ENCODE peak calls at places on chromosomes 12 and 14, in five cellular contexts. One of them, this sample, is unnamed.

GRCh38 chr14:63941023-63941422 is 88.2 kb downstream of the SYNE2 start:
- DNase-seq in AG04449: no peak
- DNase-seq in IMR-90: no peak
- DNase-seq in endothelial cell: no peak
- DNase-seq in GM13977: no peak
- DNase-seq in this sample: no peak

GRCh38 chr14:104371031-104371430 is 208.5 kb upstream of the C14orf180 start:
- DNase-seq in IMR-90: no peak
- DNase-seq in endothelial cell: no peak
- DNase-seq in AG04449: no peak
- DNase-seq in GM13977: no peak
- DNase-seq in this sample: no peak

GRCh38 chr12:80912906-80913769 is 24.6 kb downstream of the LIN7A start:
- DNase-seq in endothelial cell: no peak
- DNase-seq in IMR-90: no peak
- DNase-seq in AG04449: no peak
- DNase-seq in GM13977: no peak
- DNase-seq in this sample: no peak

GRCh38 chr12:4450551-4451112 is 5.0 kb upstream of the FGF6 start:
- DNase-seq in endothelial cell: no peak
- DNase-seq in GM13977: no peak
- DNase-seq in AG04449: no peak
- DNase-seq in IMR-90: no peak
- DNase-seq in this sample: no peak

GRCh38 chr12:132189378-132190011 is 45.2 kb downstream of the NOC4L start:
- DNase-seq in GM13977: peak
- DNase-seq in endothelial cell: peak
- DNase-seq in AG04449: peak
- DNase-seq in IMR-90: peak
- DNase-seq in this sample: peak

GRCh38 chr14:67359319-67359774 is 257 bp downstream of the ATP6V1D start:
- DNase-seq in GM13977: no peak
- DNase-seq in endothelial cell: peak
- DNase-seq in AG04449: no peak
- DNase-seq in IMR-90: peak
- DNase-seq in this sample: no peak

GRCh38 chr14:85534914-85535313 is 5.0 kb downstream of the FLRT2 start:
- DNase-seq in AG04449: no peak
- DNase-seq in GM13977: no peak
- DNase-seq in endothelial cell: no peak
- DNase-seq in IMR-90: no peak
- DNase-seq in this sample: no peak

GRCh38 chr14:50954811-50955372 is 10.6 kb upstream of the PYGL start:
- DNase-seq in AG04449: no peak
- DNase-seq in endothelial cell: no peak
- DNase-seq in GM13977: peak
- DNase-seq in IMR-90: peak
- DNase-seq in this sample: peak

GRCh38 chr12:90854136-90854689 is 100.8 kb downstream of the CCER1 start:
- DNase-seq in GM13977: no peak
- DNase-seq in endothelial cell: peak
- DNase-seq in IMR-90: peak
- DNase-seq in AG04449: peak
- DNase-seq in this sample: peak

GRCh38 chr14:41872906-41873305 is 266.2 kb downstream of the LRFN5 start:
- DNase-seq in GM13977: no peak
- DNase-seq in AG04449: no peak
- DNase-seq in IMR-90: peak
- DNase-seq in endothelial cell: no peak
- DNase-seq in this sample: no peak

GRCh38 chr14:50600849-50601248 is 40.9 kb downstream of the ATL1 start:
- DNase-seq in AG04449: no peak
- DNase-seq in GM13977: no peak
- DNase-seq in IMR-90: no peak
- DNase-seq in endothelial cell: no peak
- DNase-seq in this sample: no peak

GRCh38 chr12:110704750-110705149 is 15.8 kb upstream of the HVCN1 start:
- DNase-seq in IMR-90: no peak
- DNase-seq in GM13977: no peak
- DNase-seq in AG04449: no peak
- DNase-seq in endothelial cell: no peak
- DNase-seq in this sample: no peak

GRCh38 chr12:90695415-90695814 is 259.6 kb downstream of the CCER1 start:
- DNase-seq in AG04449: no peak
- DNase-seq in GM13977: no peak
- DNase-seq in endothelial cell: no peak
- DNase-seq in IMR-90: peak
- DNase-seq in this sample: no peak

GRCh38 chr14:61645247-61645646 is 50.1 kb upstream of the HIF1A start:
- DNase-seq in GM13977: no peak
- DNase-seq in IMR-90: no peak
- DNase-seq in endothelial cell: no peak
- DNase-seq in AG04449: no peak
- DNase-seq in this sample: no peak

GRCh38 chr14:71381814-71382213 is 474.6 kb downstream of the PCNX1 start:
- DNase-seq in AG04449: no peak
- DNase-seq in IMR-90: no peak
- DNase-seq in endothelial cell: no peak
- DNase-seq in GM13977: no peak
- DNase-seq in this sample: no peak

GRCh38 chr14:33646692-33647260 is 304.1 kb downstream of the EGLN3 start:
- DNase-seq in endothelial cell: no peak
- DNase-seq in GM13977: no peak
- DNase-seq in AG04449: no peak
- DNase-seq in IMR-90: peak
- DNase-seq in this sample: no peak

GRCh38 chr12:26121323-26121740 is 3.5 kb downstream of the BHLHE41 start:
- DNase-seq in AG04449: no peak
- DNase-seq in endothelial cell: no peak
- DNase-seq in IMR-90: no peak
- DNase-seq in GM13977: no peak
- DNase-seq in this sample: no peak

GRCh38 chr14:58817846-58818245 is 180.1 kb downstream of the DACT1 start:
- DNase-seq in AG04449: no peak
- DNase-seq in GM13977: no peak
- DNase-seq in endothelial cell: no peak
- DNase-seq in IMR-90: peak
- DNase-seq in this sample: no peak

GRCh38 chr14:99296517-99296916 is 24.5 kb upstream of the BCL11B start:
- DNase-seq in GM13977: no peak
- DNase-seq in IMR-90: no peak
- DNase-seq in AG04449: no peak
- DNase-seq in endothelial cell: no peak
- DNase-seq in this sample: no peak

GRCh38 chr12:104737682-104738370 is 220.3 kb downstream of the SLC41A2 start:
- DNase-seq in GM13977: no peak
- DNase-seq in AG04449: no peak
- DNase-seq in endothelial cell: no peak
- DNase-seq in IMR-90: no peak
- DNase-seq in this sample: no peak

GRCh38 chr14:70855486-70855885 is 46.2 kb upstream of the MAP3K9 start:
- DNase-seq in GM13977: no peak
- DNase-seq in endothelial cell: no peak
- DNase-seq in AG04449: no peak
- DNase-seq in IMR-90: no peak
- DNase-seq in this sample: no peak

DNA sequence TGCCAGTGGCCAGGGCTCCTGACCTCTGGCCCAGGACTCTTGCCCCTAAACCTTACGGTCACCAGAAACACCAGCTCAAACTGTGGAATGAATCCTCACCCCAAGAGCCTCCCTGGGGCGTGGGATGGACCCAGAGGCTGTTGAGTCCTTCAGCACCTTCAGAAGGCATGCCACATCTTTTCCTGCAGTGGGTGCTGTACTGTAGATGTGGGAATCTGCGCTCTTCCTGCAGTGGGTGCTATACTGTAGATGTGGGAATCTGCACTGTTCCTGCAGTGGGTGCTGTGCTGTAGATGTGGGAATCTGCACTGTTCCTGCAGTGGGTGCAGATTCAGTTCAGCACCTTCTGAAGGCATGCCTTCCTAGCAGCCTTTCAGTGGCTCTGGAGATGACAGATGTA is 1.2 kb downstream of the KRT82 start:
- DNase-seq in IMR-90: no peak
- DNase-seq in AG04449: no peak
- DNase-seq in GM13977: no peak
- DNase-seq in endothelial cell: no peak
- DNase-seq in this sample: no peak
- TF ChIP-seq CTCF in IMR-90: no peak
- TF ChIP-seq CTCF in AG04449: no peak
- TF ChIP-seq CTCF in GM13977: no peak
- TF ChIP-seq CTCF in endothelial cell: no peak
- TF ChIP-seq CTCF in this sample: no peak

DNA sequence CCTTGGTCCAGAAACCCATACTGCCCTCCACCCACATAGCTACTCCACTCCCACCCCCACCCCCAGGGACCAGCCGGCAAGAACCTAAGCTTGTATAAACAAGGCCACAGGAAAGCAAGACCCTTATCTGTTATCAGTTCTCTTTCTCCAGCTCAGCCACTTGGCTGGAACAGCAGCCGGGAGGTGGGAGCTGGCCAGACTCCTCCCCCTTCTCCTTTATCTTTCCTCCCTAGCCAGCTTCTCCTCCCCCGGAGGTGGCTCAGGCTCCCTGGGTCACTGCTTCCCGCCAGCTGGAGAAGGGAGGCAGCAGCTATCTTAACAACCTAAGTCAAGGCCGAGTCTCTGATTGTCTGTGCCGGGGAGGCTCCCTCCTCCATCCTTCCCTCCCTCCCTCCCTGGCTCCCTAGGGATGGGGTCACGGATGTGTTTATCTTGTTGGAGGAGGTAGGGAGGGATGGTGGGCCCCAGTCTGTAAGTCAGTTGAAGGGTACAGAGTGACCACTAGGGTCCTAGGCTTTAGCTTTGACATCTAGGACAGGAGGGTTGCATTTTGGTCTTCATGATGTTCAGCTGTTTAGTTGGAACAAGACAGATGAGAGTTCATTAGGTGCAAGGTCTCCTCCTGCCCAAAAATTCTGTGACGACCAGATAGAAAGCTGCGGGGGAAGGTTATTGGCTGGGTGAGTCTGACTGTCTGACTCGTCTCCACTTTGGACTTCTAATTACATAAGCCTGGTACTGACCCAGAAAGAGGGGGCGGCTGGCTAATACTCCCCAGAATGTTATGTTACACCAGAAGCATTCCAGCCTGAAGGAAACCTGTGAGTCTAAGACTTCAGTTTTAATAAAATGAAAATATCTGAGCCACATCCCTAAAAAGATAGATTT is 29.7 kb downstream of the ZFP36L1 start:
- DNase-seq in AG04449: no peak
- DNase-seq in IMR-90: peak
- DNase-seq in endothelial cell: peak
- DNase-seq in GM13977: no peak
- DNase-seq in this sample: no peak
- TF ChIP-seq CTCF in AG04449: no peak
- TF ChIP-seq CTCF in IMR-90: no peak
- TF ChIP-seq CTCF in endothelial cell: no peak
- TF ChIP-seq CTCF in GM13977: no peak
- TF ChIP-seq CTCF in this sample: no peak

DNA sequence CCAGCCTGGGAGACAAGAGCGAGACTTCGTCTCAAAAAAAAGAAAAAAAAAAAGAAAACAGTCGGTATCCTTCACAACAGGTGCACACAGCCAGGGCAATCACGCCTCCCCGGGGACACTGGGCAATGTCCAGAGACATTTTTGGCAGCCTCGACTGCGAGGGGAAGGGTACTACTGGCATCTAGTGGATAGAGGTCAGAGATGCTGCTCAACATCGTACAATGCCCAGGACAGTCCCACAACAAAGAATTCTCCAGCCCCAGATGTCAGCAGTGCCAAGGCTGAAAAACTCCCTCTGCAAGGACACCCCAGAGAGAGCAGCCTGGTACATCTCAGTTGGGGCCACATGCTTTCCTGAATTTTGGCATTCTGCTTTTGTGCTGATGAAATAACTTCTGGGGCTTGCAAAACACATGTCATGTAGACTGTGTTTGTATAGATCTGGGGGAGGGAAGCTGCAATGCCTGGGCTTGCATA is 21.5 kb downstream of the ALDH2 start:
- DNase-seq in IMR-90: peak
- DNase-seq in GM13977: peak
- DNase-seq in endothelial cell: no peak
- DNase-seq in AG04449: no peak
- DNase-seq in this sample: peak
- TF ChIP-seq CTCF in IMR-90: peak
- TF ChIP-seq CTCF in GM13977: peak
- TF ChIP-seq CTCF in endothelial cell: no peak
- TF ChIP-seq CTCF in AG04449: peak
- TF ChIP-seq CTCF in this sample: peak

GRCh38 chr14:93548102-93548843 is 117.5 kb downstream of the UNC79 start:
- DNase-seq in AG04449: no peak
- DNase-seq in GM13977: peak
- DNase-seq in IMR-90: no peak
- DNase-seq in endothelial cell: no peak
- DNase-seq in this sample: peak

GRCh38 chr14:93540235-93540634 is 109.5 kb downstream of the UNC79 start:
- DNase-seq in GM13977: no peak
- DNase-seq in endothelial cell: no peak
- DNase-seq in AG04449: no peak
- DNase-seq in IMR-90: no peak
- DNase-seq in this sample: no peak

GRCh38 chr14:93544212-93544611 is 113.5 kb downstream of the UNC79 start:
- DNase-seq in IMR-90: no peak
- DNase-seq in AG04449: no peak
- DNase-seq in GM13977: no peak
- DNase-seq in endothelial cell: peak
- DNase-seq in this sample: no peak

GRCh38 chr14:93546642-93547041 is 115.9 kb downstream of the UNC79 start:
- DNase-seq in GM13977: no peak
- DNase-seq in IMR-90: no peak
- DNase-seq in AG04449: no peak
- DNase-seq in endothelial cell: no peak
- DNase-seq in this sample: no peak

GRCh38 chr14:93543766-93544165 is 113.0 kb downstream of the UNC79 start:
- DNase-seq in AG04449: no peak
- DNase-seq in GM13977: peak
- DNase-seq in IMR-90: peak
- DNase-seq in endothelial cell: no peak
- DNase-seq in this sample: no peak
- TF ChIP-seq CTCF in AG04449: no peak
- TF ChIP-seq CTCF in GM13977: peak
- TF ChIP-seq CTCF in IMR-90: peak
- TF ChIP-seq CTCF in endothelial cell: peak
- TF ChIP-seq CTCF in this sample: peak